ENCODE peak calls at places on chromosomes 3 and 15, in seven cellular contexts. N is astrocyte of the spinal cord, M is lower leg skin, D is fibroblast of the conjunctiva, F is amniotic stem cell, U is transverse colon, T is AG04450. E is an unnamed sample.

GRCh38 chr3:174862101-174862500 is 3.0 kb downstream of the NAALADL2 start:
- DNase-seq in N (no peak), M (no peak), D (peak; percentile 4), F (no peak), U (peak; percentile 61), T (no peak), E (peak; percentile 43)

GRCh38 chr3:112604536-112604935 is 36.4 kb downstream of the CCDC80 start:
- DNase-seq in N (peak; percentile 97), M (no peak), D (peak; percentile 85), F (peak; percentile 16), U (no peak), T (peak; percentile 54), E (no peak)

GRCh38 chr3:65851827-65852226 is 186.9 kb downstream of the MAGI1 start:
- DNase-seq in N (peak; percentile 48), M (no peak), D (peak; percentile 36), F (peak; percentile 45), U (no peak), T (peak; percentile 70), E (no peak)

GRCh38 chr3:189896533-189896932 is 224.2 kb downstream of the P3H2 start:
- DNase-seq in N (no peak), M (no peak), D (no peak), F (no peak), U (no peak), T (no peak), E (no peak)

GRCh38 chr15:71195242-71195641 is 80.0 kb downstream of the THSD4 start:
- DNase-seq in N (no peak), M (no peak), D (no peak), F (no peak), U (no peak), T (no peak), E (no peak)

GRCh38 chr15:79592126-79592525 is 160.0 kb downstream of the MINAR1 start:
- DNase-seq in N (no peak), M (no peak), D (no peak), F (no peak), U (no peak), T (no peak), E (no peak)

GRCh38 chr3:134344560-134344959 is 29.7 kb downstream of the AMOTL2 start:
- DNase-seq in N (no peak), M (no peak), D (no peak), F (no peak), U (no peak), T (no peak), E (no peak)

GRCh38 chr15:28182731-28183130 is 83.6 kb upstream of the OCA2 start:
- DNase-seq in N (no peak), M (no peak), D (no peak), F (no peak), U (no peak), T (no peak), E (no peak)

GRCh38 chr3:154936196-154936595 is 143.9 kb upstream of the MME start:
- DNase-seq in N (no peak), M (no peak), D (no peak), F (no peak), U (no peak), T (no peak), E (no peak)

GRCh38 chr3:61117045-61117898 is 134.0 kb downstream of the FHIT start:
- DNase-seq in N (no peak), M (no peak), D (no peak), F (no peak), U (no peak), T (no peak), E (no peak)

GRCh38 chr3:66407281-66408218 is 93.3 kb downstream of the LRIG1 start:
- DNase-seq in N (peak; percentile 53), M (no peak), D (no peak), F (no peak), U (peak; percentile 79), T (no peak), E (peak; percentile 79)

GRCh38 chr3:171190668-171191067 is 164.1 kb upstream of the SLC2A2 start:
- DNase-seq in N (no peak), M (no peak), D (no peak), F (no peak), U (no peak), T (no peak), E (no peak)

GRCh38 chr3:127182848-127183714 is 9.8 kb upstream of the PRR23E start:
- DNase-seq in N (no peak), M (no peak), D (no peak), F (no peak), U (no peak), T (no peak), E (no peak)

GRCh38 chr3:42535981-42536784 is 33.7 kb downstream of the VIPR1 start:
- DNase-seq in N (no peak), M (no peak), D (no peak), F (no peak), U (peak; percentile 61), T (no peak), E (peak; percentile 71)

GRCh38 chr15:29045717-29046116 is 159.9 kb downstream of the APBA2 start:
- DNase-seq in N (peak; percentile 70), M (no peak), D (no peak), F (no peak), U (no peak), T (no peak), E (no peak)

GRCh38 chr3:25507811-25508210 is 79.7 kb downstream of the RARB start:
- DNase-seq in N (no peak), M (no peak), D (no peak), F (no peak), U (no peak), T (no peak), E (no peak)

GRCh38 chr3:4824948-4825325 is 154.3 kb upstream of the BHLHE40 start:
- DNase-seq in N (peak; percentile 81), M (no peak), D (no peak), F (no peak), U (no peak), T (no peak), E (no peak)

GRCh38 chr15:63476229-63476632 is 28.2 kb upstream of the USP3 start:
- DNase-seq in N (peak; percentile 95), M (no peak), D (peak; percentile 89), F (peak; percentile 87), U (no peak), T (peak; percentile 95), E (no peak)

GRCh38 chr3:126546013-126546412 is 12.7 kb downstream of the C3orf22 start:
- DNase-seq in N (no peak), M (no peak), D (no peak), F (no peak), U (peak; percentile 1), T (no peak), E (peak; percentile 1)

GRCh38 chr15:63421433-63421832 is 39.8 kb upstream of the CA12 start:
- DNase-seq in N (no peak), M (no peak), D (no peak), F (no peak), U (no peak), T (no peak), E (no peak)

GRCh38 chr15:33215941-33216872 is 21.7 kb upstream of the FMN1 start:
- DNase-seq in N (no peak), M (no peak), D (no peak), F (no peak), U (no peak), T (no peak), E (no peak)

GRCh38 chr15:36501063-36501678 is 78.3 kb upstream of the CDIN1 start:
- DNase-seq in N (peak; percentile 78), M (no peak), D (peak; percentile 54), F (peak; percentile 53), U (no peak), T (peak; percentile 33), E (no peak)

GRCh38 chr3:127328391-127328790 is 40.5 kb upstream of the PRR20G start:
- DNase-seq in N (no peak), M (no peak), D (no peak), F (no peak), U (no peak), T (no peak), E (no peak)

GRCh38 chr3:161215186-161215585 is 5.9 kb upstream of the NMD3 start:
- DNase-seq in N (no peak), M (no peak), D (no peak), F (no peak), U (no peak), T (no peak), E (no peak)

GRCh38 chr3:153029350-153029749 is 132.7 kb upstream of the RAP2B start:
- DNase-seq in N (peak; percentile 62), M (no peak), D (peak; percentile 10), F (peak; percentile 32), U (no peak), T (peak; percentile 78), E (no peak)

E was measured in left colon.